ENCODE peak calls at places on chromosomes 13 and 19, in five cellular contexts. One of them, this sample, is unnamed.

GRCh38 chr19:5903502-5904301 is at the start of gene NDUFA11:
- DNase-seq in mucosa of descending colon: peak
- DNase-seq in choroid plexus epithelial cell: peak
- DNase-seq in fibroblast of mammary gland: no peak
- DNase-seq in HFF-Myc: no peak
- DNase-seq in this sample: peak

GRCh38 chr13:112172641-112173171 is 105.8 kb downstream of the SOX1 start:
- DNase-seq in mucosa of descending colon: no peak
- DNase-seq in choroid plexus epithelial cell: no peak
- DNase-seq in fibroblast of mammary gland: no peak
- DNase-seq in HFF-Myc: no peak
- DNase-seq in this sample: no peak

GRCh38 chr13:29918845-29919244 is 68.4 kb upstream of the UBL3 start:
- DNase-seq in mucosa of descending colon: no peak
- DNase-seq in choroid plexus epithelial cell: peak
- DNase-seq in fibroblast of mammary gland: peak
- DNase-seq in HFF-Myc: no peak
- DNase-seq in this sample: peak

GRCh38 chr13:48333976-48334375 is 30.4 kb downstream of the RB1 start:
- DNase-seq in mucosa of descending colon: no peak
- DNase-seq in choroid plexus epithelial cell: peak
- DNase-seq in fibroblast of mammary gland: peak
- DNase-seq in HFF-Myc: no peak
- DNase-seq in this sample: peak

GRCh38 chr13:63435668-63436275 is 2020.1 kb upstream of the PCDH20 start:
- DNase-seq in mucosa of descending colon: no peak
- DNase-seq in choroid plexus epithelial cell: peak
- DNase-seq in fibroblast of mammary gland: peak
- DNase-seq in HFF-Myc: peak
- DNase-seq in this sample: peak

GRCh38 chr19:5059191-5059579 is 90.3 kb downstream of the KDM4B start:
- DNase-seq in mucosa of descending colon: no peak
- DNase-seq in choroid plexus epithelial cell: no peak
- DNase-seq in fibroblast of mammary gland: no peak
- DNase-seq in HFF-Myc: no peak
- DNase-seq in this sample: no peak

GRCh38 chr19:470701-471100 is 9.9 kb upstream of the SHC2 start:
- DNase-seq in mucosa of descending colon: no peak
- DNase-seq in choroid plexus epithelial cell: no peak
- DNase-seq in fibroblast of mammary gland: no peak
- DNase-seq in HFF-Myc: no peak
- DNase-seq in this sample: no peak

GRCh38 chr19:1067341-1068103 is 555 bp downstream of the ARHGAP45 start:
- DNase-seq in mucosa of descending colon: no peak
- DNase-seq in choroid plexus epithelial cell: no peak
- DNase-seq in fibroblast of mammary gland: no peak
- DNase-seq in HFF-Myc: no peak
- DNase-seq in this sample: no peak

GRCh38 chr19:19650331-19650730 is 6.9 kb upstream of the GMIP start:
- DNase-seq in mucosa of descending colon: no peak
- DNase-seq in choroid plexus epithelial cell: no peak
- DNase-seq in fibroblast of mammary gland: no peak
- DNase-seq in HFF-Myc: no peak
- DNase-seq in this sample: no peak

GRCh38 chr19:21127001-21127400 is 14.8 kb upstream of the ZNF431 start:
- DNase-seq in mucosa of descending colon: no peak
- DNase-seq in choroid plexus epithelial cell: no peak
- DNase-seq in fibroblast of mammary gland: no peak
- DNase-seq in HFF-Myc: no peak
- DNase-seq in this sample: no peak

GRCh38 chr13:29707876-29708543 is 112.5 kb upstream of the SLC7A1 start:
- DNase-seq in mucosa of descending colon: peak
- DNase-seq in choroid plexus epithelial cell: peak
- DNase-seq in fibroblast of mammary gland: peak
- DNase-seq in HFF-Myc: peak
- DNase-seq in this sample: peak

GRCh38 chr13:78239681-78240080 is 321.1 kb upstream of the EDNRB start:
- DNase-seq in mucosa of descending colon: no peak
- DNase-seq in choroid plexus epithelial cell: no peak
- DNase-seq in fibroblast of mammary gland: no peak
- DNase-seq in HFF-Myc: no peak
- DNase-seq in this sample: no peak

GRCh38 chr13:28679628-28680027 is 20.7 kb downstream of the POMP start:
- DNase-seq in mucosa of descending colon: no peak
- DNase-seq in choroid plexus epithelial cell: peak
- DNase-seq in fibroblast of mammary gland: peak
- DNase-seq in HFF-Myc: no peak
- DNase-seq in this sample: peak

GRCh38 chr19:40763963-40764362 is 11.4 kb upstream of the MIA start:
- DNase-seq in mucosa of descending colon: no peak
- DNase-seq in choroid plexus epithelial cell: no peak
- DNase-seq in fibroblast of mammary gland: no peak
- DNase-seq in HFF-Myc: no peak
- DNase-seq in this sample: no peak

GRCh38 chr13:29801102-29801501 is 49.3 kb downstream of the UBL3 start:
- DNase-seq in mucosa of descending colon: no peak
- DNase-seq in choroid plexus epithelial cell: no peak
- DNase-seq in fibroblast of mammary gland: no peak
- DNase-seq in HFF-Myc: no peak
- DNase-seq in this sample: no peak

GRCh38 chr13:90696254-90696653 is 651.2 kb upstream of the MIR17HG start:
- DNase-seq in mucosa of descending colon: no peak
- DNase-seq in choroid plexus epithelial cell: peak
- DNase-seq in fibroblast of mammary gland: peak
- DNase-seq in HFF-Myc: no peak
- DNase-seq in this sample: peak

GRCh38 chr13:33252103-33252502 is 33.5 kb downstream of the STARD13 start:
- DNase-seq in mucosa of descending colon: no peak
- DNase-seq in choroid plexus epithelial cell: no peak
- DNase-seq in fibroblast of mammary gland: no peak
- DNase-seq in HFF-Myc: no peak
- DNase-seq in this sample: no peak

GRCh38 chr19:50490411-50490811 is 13.8 kb upstream of the GARIN5A start:
- DNase-seq in mucosa of descending colon: no peak
- DNase-seq in choroid plexus epithelial cell: no peak
- DNase-seq in fibroblast of mammary gland: no peak
- DNase-seq in HFF-Myc: no peak
- DNase-seq in this sample: no peak

GRCh38 chr13:106350208-106350607 is 185.3 kb downstream of the EFNB2 start:
- DNase-seq in mucosa of descending colon: peak
- DNase-seq in choroid plexus epithelial cell: no peak
- DNase-seq in fibroblast of mammary gland: no peak
- DNase-seq in HFF-Myc: no peak
- DNase-seq in this sample: no peak

GRCh38 chr13:27619711-27620376 is 485 bp downstream of the LNX2 start:
- DNase-seq in mucosa of descending colon: peak
- DNase-seq in choroid plexus epithelial cell: peak
- DNase-seq in fibroblast of mammary gland: peak
- DNase-seq in HFF-Myc: no peak
- DNase-seq in this sample: peak

GRCh38 chr13:44752184-44752583 is 176.1 kb upstream of the TSC22D1 start:
- DNase-seq in mucosa of descending colon: no peak
- DNase-seq in choroid plexus epithelial cell: peak
- DNase-seq in fibroblast of mammary gland: no peak
- DNase-seq in HFF-Myc: no peak
- DNase-seq in this sample: no peak

GRCh38 chr19:52221831-52222375 is 32.1 kb downstream of the PPP2R1A start:
- DNase-seq in mucosa of descending colon: no peak
- DNase-seq in choroid plexus epithelial cell: no peak
- DNase-seq in fibroblast of mammary gland: peak
- DNase-seq in HFF-Myc: no peak
- DNase-seq in this sample: no peak

GRCh38 chr13:111068009-111068350 is 47.1 kb upstream of the ARHGEF7 start:
- DNase-seq in mucosa of descending colon: no peak
- DNase-seq in choroid plexus epithelial cell: no peak
- DNase-seq in fibroblast of mammary gland: no peak
- DNase-seq in HFF-Myc: no peak
- DNase-seq in this sample: no peak
- TF ChIP-seq CTCF in mucosa of descending colon: no peak
- TF ChIP-seq CTCF in choroid plexus epithelial cell: no peak
- TF ChIP-seq CTCF in fibroblast of mammary gland: no peak
- TF ChIP-seq CTCF in HFF-Myc: no peak
- TF ChIP-seq CTCF in this sample: no peak

DNA sequence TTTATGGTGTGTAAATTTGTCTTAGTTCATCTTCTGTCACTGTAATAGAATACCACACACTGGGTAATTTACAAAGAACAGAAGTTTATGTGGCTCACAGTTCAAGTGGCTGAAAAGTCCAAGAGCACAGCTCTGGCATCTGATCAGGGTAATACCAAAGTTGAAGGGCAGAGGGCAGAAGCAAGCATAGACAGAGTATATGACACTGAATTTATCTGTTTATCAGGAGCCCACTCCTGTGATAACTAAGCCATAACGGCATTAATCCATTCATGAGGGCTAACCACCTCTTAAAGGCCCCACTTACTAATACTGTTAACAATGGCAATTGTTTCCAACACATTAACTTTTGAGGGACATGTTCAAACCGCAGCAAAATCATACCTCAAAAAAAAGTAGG is 4.0 kb upstream of the RFXAP start:
- DNase-seq in mucosa of descending colon: no peak
- DNase-seq in choroid plexus epithelial cell: no peak
- DNase-seq in fibroblast of mammary gland: no peak
- DNase-seq in HFF-Myc: no peak
- DNase-seq in this sample: no peak
- TF ChIP-seq CTCF in mucosa of descending colon: no peak
- TF ChIP-seq CTCF in choroid plexus epithelial cell: peak
- TF ChIP-seq CTCF in fibroblast of mammary gland: peak
- TF ChIP-seq CTCF in HFF-Myc: peak
- TF ChIP-seq CTCF in this sample: peak

GRCh38 chr13:114146173-114146572 is 13.8 kb upstream of the RASA3 start:
- DNase-seq in mucosa of descending colon: no peak
- DNase-seq in choroid plexus epithelial cell: no peak
- DNase-seq in fibroblast of mammary gland: no peak
- DNase-seq in HFF-Myc: no peak
- DNase-seq in this sample: no peak

GRCh38 chr13:114145722-114146121 is 13.3 kb upstream of the RASA3 start:
- DNase-seq in mucosa of descending colon: no peak
- DNase-seq in choroid plexus epithelial cell: no peak
- DNase-seq in fibroblast of mammary gland: no peak
- DNase-seq in HFF-Myc: no peak
- DNase-seq in this sample: no peak

GRCh38 chr13:114147803-114148520 is 15.5 kb upstream of the RASA3 start:
- DNase-seq in mucosa of descending colon: no peak
- DNase-seq in choroid plexus epithelial cell: no peak
- DNase-seq in fibroblast of mammary gland: no peak
- DNase-seq in HFF-Myc: no peak
- DNase-seq in this sample: no peak

GRCh38 chr13:114145256-114145655 is 12.8 kb upstream of the RASA3 start:
- DNase-seq in mucosa of descending colon: no peak
- DNase-seq in choroid plexus epithelial cell: no peak
- DNase-seq in fibroblast of mammary gland: no peak
- DNase-seq in HFF-Myc: no peak
- DNase-seq in this sample: no peak

DNA sequence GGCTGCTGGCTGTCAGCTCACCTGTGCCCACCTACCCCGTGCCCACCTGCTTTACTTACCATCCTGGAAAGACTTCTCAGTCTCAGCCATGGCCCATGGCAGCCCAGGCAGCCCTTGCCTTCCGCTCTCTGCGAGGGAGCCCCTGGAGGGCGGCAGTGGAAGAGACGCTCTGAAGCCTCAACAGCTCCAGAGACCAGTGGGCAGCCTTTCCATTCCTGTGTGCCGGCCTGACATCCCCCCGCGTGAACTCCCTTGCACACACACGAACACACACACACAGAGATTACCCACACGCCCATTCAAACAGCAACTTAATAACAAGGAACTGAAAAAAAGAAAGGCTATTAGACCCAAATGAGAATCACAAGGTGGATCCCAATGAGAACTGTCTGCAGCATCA is 14.2 kb upstream of the RASA3 start:
- DNase-seq in mucosa of descending colon: no peak
- DNase-seq in choroid plexus epithelial cell: peak
- DNase-seq in fibroblast of mammary gland: no peak
- DNase-seq in HFF-Myc: no peak
- DNase-seq in this sample: no peak
- TF ChIP-seq CTCF in mucosa of descending colon: no peak
- TF ChIP-seq CTCF in choroid plexus epithelial cell: peak
- TF ChIP-seq CTCF in fibroblast of mammary gland: peak
- TF ChIP-seq CTCF in HFF-Myc: peak
- TF ChIP-seq CTCF in this sample: no peak

DNA sequence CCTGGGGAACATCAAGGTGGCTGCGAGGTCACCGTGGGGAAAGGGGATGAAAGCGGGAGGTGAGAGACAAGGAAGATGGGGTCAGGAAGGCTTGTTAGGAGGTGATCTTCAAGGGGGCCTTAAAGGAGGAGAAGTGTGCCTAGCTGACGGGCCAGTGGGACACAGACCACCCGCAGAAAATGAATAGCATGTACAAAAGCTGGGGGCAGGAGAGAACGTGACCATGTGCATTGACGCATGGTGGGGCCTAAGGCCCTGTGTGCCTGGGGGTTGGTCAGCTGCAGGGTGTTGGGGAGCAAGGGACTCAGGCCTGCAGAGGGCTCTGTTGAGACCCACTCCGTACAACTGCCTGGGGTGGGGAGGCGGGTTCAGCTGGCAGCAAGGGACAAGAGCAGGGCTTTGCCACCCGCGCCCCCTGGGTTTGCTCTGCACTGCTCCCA is 5.9 kb downstream of the RAB8A start:
- DNase-seq in mucosa of descending colon: no peak
- DNase-seq in choroid plexus epithelial cell: no peak
- DNase-seq in fibroblast of mammary gland: no peak
- DNase-seq in HFF-Myc: no peak
- DNase-seq in this sample: no peak
- TF ChIP-seq CTCF in mucosa of descending colon: no peak
- TF ChIP-seq CTCF in choroid plexus epithelial cell: peak
- TF ChIP-seq CTCF in fibroblast of mammary gland: no peak
- TF ChIP-seq CTCF in HFF-Myc: no peak
- TF ChIP-seq CTCF in this sample: no peak

DNA sequence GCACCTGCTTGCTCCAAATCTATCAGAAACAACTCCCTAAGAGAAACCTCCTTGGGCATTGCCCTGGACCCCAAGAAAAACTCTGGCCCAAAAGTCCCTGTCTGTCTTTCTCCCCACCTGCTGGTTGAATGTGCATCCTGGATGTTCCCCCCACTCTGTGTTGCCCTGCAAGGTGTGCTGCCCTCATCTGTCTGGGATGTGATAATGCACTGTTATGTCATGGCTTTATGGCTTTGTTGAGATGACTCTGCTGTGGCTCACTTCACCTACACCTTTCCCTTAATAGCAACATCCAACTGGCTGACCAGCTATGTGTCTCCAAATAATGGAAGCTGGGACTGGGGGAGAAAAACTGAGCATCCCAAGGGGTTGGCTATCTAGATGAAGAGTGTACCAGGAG is 2.6 kb downstream of the ZNF20 start:
- DNase-seq in mucosa of descending colon: no peak
- DNase-seq in choroid plexus epithelial cell: peak
- DNase-seq in fibroblast of mammary gland: peak
- DNase-seq in HFF-Myc: no peak
- DNase-seq in this sample: no peak
- TF ChIP-seq CTCF in mucosa of descending colon: no peak
- TF ChIP-seq CTCF in choroid plexus epithelial cell: peak
- TF ChIP-seq CTCF in fibroblast of mammary gland: peak
- TF ChIP-seq CTCF in HFF-Myc: peak
- TF ChIP-seq CTCF in this sample: no peak